ENCODE peak calls at places on chromosomes 13 and 19, in seven cellular contexts. One of them, this sample, is unnamed.

GRCh38 chr13:79692846-79693245 is 211.9 kb downstream of the NDFIP2 start:
- DNase-seq in AG04449: no peak
- DNase-seq in Peyer's patch: no peak
- DNase-seq in AG20443: peak
- DNase-seq in uterus: no peak
- DNase-seq in NAMALWA: no peak
- DNase-seq in ELR: no peak
- DNase-seq in this sample: no peak

GRCh38 chr19:50896591-50897190 is 14.5 kb downstream of the KLK4 start:
- DNase-seq in uterus: no peak
- DNase-seq in Peyer's patch: peak
- DNase-seq in ELR: peak
- DNase-seq in AG20443: no peak
- DNase-seq in AG04449: no peak
- DNase-seq in NAMALWA: peak
- DNase-seq in this sample: no peak

GRCh38 chr13:110361365-110361911 is 54.4 kb downstream of the COL4A2 start:
- DNase-seq in NAMALWA: no peak
- DNase-seq in Peyer's patch: no peak
- DNase-seq in uterus: peak
- DNase-seq in AG20443: peak
- DNase-seq in AG04449: peak
- DNase-seq in ELR: no peak
- DNase-seq in this sample: no peak

GRCh38 chr19:45515081-45515624 is 7.9 kb downstream of the VASP start:
- DNase-seq in uterus: no peak
- DNase-seq in AG04449: no peak
- DNase-seq in Peyer's patch: peak
- DNase-seq in NAMALWA: peak
- DNase-seq in AG20443: no peak
- DNase-seq in ELR: no peak
- DNase-seq in this sample: no peak

GRCh38 chr19:2426661-2427322 is 594 bp downstream of the TIMM13 start:
- DNase-seq in uterus: no peak
- DNase-seq in NAMALWA: peak
- DNase-seq in Peyer's patch: no peak
- DNase-seq in AG20443: peak
- DNase-seq in ELR: peak
- DNase-seq in AG04449: no peak
- DNase-seq in this sample: peak

GRCh38 chr19:13053761-13054604 is 48.7 kb downstream of the LYL1 start:
- DNase-seq in AG04449: peak
- DNase-seq in Peyer's patch: no peak
- DNase-seq in uterus: peak
- DNase-seq in ELR: peak
- DNase-seq in AG20443: peak
- DNase-seq in NAMALWA: no peak
- DNase-seq in this sample: no peak

GRCh38 chr13:113748862-113749451 is 10.1 kb upstream of the TMEM255B start:
- DNase-seq in AG20443: no peak
- DNase-seq in AG04449: no peak
- DNase-seq in Peyer's patch: no peak
- DNase-seq in uterus: no peak
- DNase-seq in ELR: no peak
- DNase-seq in NAMALWA: no peak
- DNase-seq in this sample: no peak

GRCh38 chr13:59538512-59538911 is 625.2 kb downstream of the DIAPH3 start:
- DNase-seq in ELR: no peak
- DNase-seq in NAMALWA: no peak
- DNase-seq in uterus: no peak
- DNase-seq in AG20443: no peak
- DNase-seq in Peyer's patch: no peak
- DNase-seq in AG04449: no peak
- DNase-seq in this sample: no peak

GRCh38 chr19:57052102-57052501 is 67.7 kb upstream of the USP29 start:
- DNase-seq in AG04449: no peak
- DNase-seq in Peyer's patch: no peak
- DNase-seq in uterus: peak
- DNase-seq in NAMALWA: no peak
- DNase-seq in ELR: no peak
- DNase-seq in AG20443: no peak
- DNase-seq in this sample: no peak

GRCh38 chr13:103884139-103884723 is 818.0 kb upstream of the SLC10A2 start:
- DNase-seq in AG20443: no peak
- DNase-seq in ELR: no peak
- DNase-seq in Peyer's patch: no peak
- DNase-seq in uterus: no peak
- DNase-seq in NAMALWA: no peak
- DNase-seq in AG04449: no peak
- DNase-seq in this sample: no peak

GRCh38 chr19:47447470-47448359 is 24.0 kb downstream of the SLC8A2 start:
- DNase-seq in AG04449: no peak
- DNase-seq in uterus: no peak
- DNase-seq in AG20443: peak
- DNase-seq in NAMALWA: peak
- DNase-seq in ELR: peak
- DNase-seq in Peyer's patch: no peak
- DNase-seq in this sample: no peak

GRCh38 chr19:13172335-13173128 is 22.3 kb downstream of the IER2 start:
- DNase-seq in ELR: peak
- DNase-seq in AG04449: no peak
- DNase-seq in uterus: peak
- DNase-seq in AG20443: peak
- DNase-seq in Peyer's patch: peak
- DNase-seq in NAMALWA: no peak
- DNase-seq in this sample: no peak

GRCh38 chr19:55157064-55157908 is at the start of gene TNNI3:
- DNase-seq in ELR: no peak
- DNase-seq in AG20443: no peak
- DNase-seq in Peyer's patch: no peak
- DNase-seq in AG04449: no peak
- DNase-seq in NAMALWA: no peak
- DNase-seq in uterus: no peak
- DNase-seq in this sample: no peak

GRCh38 chr13:48400820-48401219 is 12.1 kb downstream of the LPAR6 start:
- DNase-seq in ELR: peak
- DNase-seq in uterus: no peak
- DNase-seq in AG20443: peak
- DNase-seq in AG04449: peak
- DNase-seq in Peyer's patch: no peak
- DNase-seq in NAMALWA: no peak
- DNase-seq in this sample: no peak

GRCh38 chr13:113410472-113411201 is 42.7 kb downstream of the ADPRHL1 start:
- DNase-seq in AG20443: peak
- DNase-seq in Peyer's patch: no peak
- DNase-seq in AG04449: peak
- DNase-seq in NAMALWA: no peak
- DNase-seq in uterus: peak
- DNase-seq in ELR: peak
- DNase-seq in this sample: no peak

GRCh38 chr19:13938361-13939027 is at the start of gene PODNL1:
- DNase-seq in Peyer's patch: no peak
- DNase-seq in AG04449: peak
- DNase-seq in ELR: peak
- DNase-seq in AG20443: peak
- DNase-seq in NAMALWA: no peak
- DNase-seq in uterus: no peak
- DNase-seq in this sample: no peak

GRCh38 chr13:99619207-99619606 is 117.9 kb downstream of the TM9SF2 start:
- DNase-seq in AG20443: no peak
- DNase-seq in Peyer's patch: no peak
- DNase-seq in uterus: no peak
- DNase-seq in ELR: no peak
- DNase-seq in AG04449: no peak
- DNase-seq in NAMALWA: no peak
- DNase-seq in this sample: no peak

GRCh38 chr19:10036601-10037071 is 23.4 kb downstream of the RDH8 start:
- DNase-seq in NAMALWA: no peak
- DNase-seq in AG04449: no peak
- DNase-seq in AG20443: no peak
- DNase-seq in Peyer's patch: no peak
- DNase-seq in uterus: no peak
- DNase-seq in ELR: no peak
- DNase-seq in this sample: no peak

GRCh38 chr19:50242586-50242985 is 39.2 kb downstream of the MYH14 start:
- DNase-seq in AG04449: no peak
- DNase-seq in AG20443: no peak
- DNase-seq in ELR: peak
- DNase-seq in NAMALWA: no peak
- DNase-seq in Peyer's patch: no peak
- DNase-seq in uterus: no peak
- DNase-seq in this sample: no peak

This sample was measured in D721Med.